ENCODE peak calls at places on chromosomes 3 and 15, in seven cellular contexts. Z is choroid plexus epithelial cell, B is sigmoid colon, X is GM13976, D is endothelial cell of umbilical vein, I is WTC11, R is nephron progenitor cell. E is an unnamed sample.

GRCh38 chr15:33395376-33395775 is 84.6 kb downstream of the RYR3 start:
- DNase-seq in X (no peak), R (no peak), Z (no peak), D (no peak), B (no peak), I (no peak), E (no peak)

GRCh38 chr3:118927449-118927848 is 107.2 kb downstream of the IGSF11 start:
- DNase-seq in I (no peak), R (no peak), Z (no peak), B (no peak), X (no peak), D (no peak), E (no peak)

GRCh38 chr3:170712336-170712735 is 126.5 kb upstream of the SLC7A14 start:
- DNase-seq in I (no peak), Z (no peak), X (no peak), D (no peak), B (no peak), R (no peak), E (no peak)

GRCh38 chr3:127473244-127474024 is 117.1 kb downstream of the TPRA1 start:
- DNase-seq in R (peak), B (no peak), Z (no peak), X (peak), D (no peak), I (peak), E (no peak)

GRCh38 chr15:49052662-49053061 is 6.4 kb upstream of the SECISBP2L start:
- DNase-seq in B (no peak), D (no peak), R (no peak), I (no peak), X (no peak), Z (no peak), E (no peak)

GRCh38 chr3:146396792-146397191 is 72.6 kb downstream of the PLSCR2 start:
- DNase-seq in R (no peak), D (peak), I (no peak), Z (no peak), X (no peak), B (no peak), E (no peak)

GRCh38 chr3:48460517-48460902 is 14.0 kb downstream of the ATRIP start:
- DNase-seq in I (no peak), Z (no peak), X (no peak), R (no peak), B (no peak), D (no peak), E (no peak)

GRCh38 chr15:50558012-50558411 is 11.5 kb upstream of the USP50 start:
- DNase-seq in D (no peak), Z (no peak), I (no peak), X (peak), R (no peak), B (no peak), E (no peak)

GRCh38 chr15:48479751-48480150 is 148.5 kb downstream of the DUT start:
- DNase-seq in B (no peak), D (no peak), R (no peak), I (no peak), X (no peak), Z (no peak), E (no peak)

GRCh38 chr15:36428102-36428845 is 151.2 kb upstream of the CDIN1 start:
- DNase-seq in R (no peak), B (no peak), Z (peak), D (peak), I (no peak), X (no peak), E (peak)

GRCh38 chr3:186842426-186843038 is at the start of gene ADIPOQ:
- DNase-seq in X (no peak), B (no peak), R (no peak), D (no peak), Z (no peak), I (no peak), E (no peak)

GRCh38 chr3:138461246-138461645 is 26.8 kb downstream of the ESYT3 start:
- DNase-seq in X (no peak), D (no peak), I (no peak), R (no peak), Z (no peak), B (no peak), E (no peak)

GRCh38 chr3:60120245-60120644 is 1070.4 kb upstream of the CFAP20DC start:
- DNase-seq in R (no peak), B (no peak), D (no peak), Z (no peak), X (no peak), I (no peak), E (no peak)

GRCh38 chr3:174397848-174398247 is 461.3 kb upstream of the NAALADL2 start:
- DNase-seq in Z (peak), D (peak), X (no peak), R (no peak), B (no peak), I (no peak), E (peak)

GRCh38 chr3:39103324-39103693 is 4.1 kb downstream of the GORASP1 start:
- DNase-seq in I (no peak), B (no peak), Z (no peak), X (peak), D (no peak), R (no peak), E (no peak)
- TF ChIP-seq CTCF in I (no peak), B (no peak), Z (peak), X (no peak), D (no peak), R (no peak), E (no peak)

GRCh38 chr3:65473746-65474145 is 565.0 kb downstream of the MAGI1 start:
- DNase-seq in X (no peak), R (no peak), I (no peak), Z (peak), D (no peak), B (no peak), E (peak)
- TF ChIP-seq CTCF in X (no peak), R (no peak), I (no peak), Z (no peak), D (no peak), B (no peak), E (no peak)

GRCh38 chr3:123877466-123877865 is 6.7 kb downstream of the MYLK start:
- DNase-seq in R (no peak), D (no peak), X (no peak), I (no peak), Z (no peak), B (no peak), E (no peak)

GRCh38 chr3:123878807-123879206 is 5.3 kb downstream of the MYLK start:
- DNase-seq in B (no peak), R (no peak), Z (no peak), I (no peak), D (no peak), X (no peak), E (no peak)

GRCh38 chr3:123880998-123881561 is 3.1 kb downstream of the MYLK start:
- DNase-seq in X (no peak), I (peak), Z (peak), D (peak), B (no peak), R (peak), E (peak)

GRCh38 chr3:123877965-123878364 is 6.2 kb downstream of the MYLK start:
- DNase-seq in R (no peak), I (no peak), Z (no peak), X (no peak), B (no peak), D (no peak), E (no peak)

GRCh38 chr3:123876858-123877257 is 7.3 kb downstream of the MYLK start:
- DNase-seq in D (no peak), R (no peak), Z (no peak), X (no peak), B (no peak), I (no peak), E (no peak)
- TF ChIP-seq CTCF in D (no peak), R (no peak), Z (peak), X (no peak), B (no peak), I (no peak), E (peak)

GRCh38 chr3:149368201-149368849 is 9.1 kb downstream of the TM4SF1 start:
- DNase-seq in R (no peak), Z (no peak), I (no peak), X (no peak), D (peak), B (no peak), E (no peak)
- TF ChIP-seq CTCF in R (no peak), Z (peak), I (no peak), X (no peak), D (no peak), B (no peak), E (no peak)

E was measured in fibroblast of mammary gland.